ENCODE peak calls at places on chromosomes 6 and 20, in nine cellular contexts. P is KG1, I is NCI-H2029, B is smooth muscle cell of the brain vasculature, F is WTC11, H is aorta, L is Peyer's patch, N is HFFc6, J is heart left ventricle. G is an unnamed sample.
A peak's percentile ranks its signal among the peaks of the same experiment; 100 is the strongest.

GRCh38 chr20:1754306-1754705 is 96.7 kb upstream of the SIRPG start:
- DNase-seq in B (no peak), P (no peak), J (no peak), I (no peak), L (no peak), H (no peak), F (no peak), N (no peak), G (no peak)

GRCh38 chr6:76120302-76120701 is 47.8 kb upstream of the IMPG1 start:
- DNase-seq in N (no peak), F (no peak), J (no peak), P (no peak), L (no peak), I (no peak), H (no peak), B (no peak), G (no peak)

GRCh38 chr6:13422601-13423247 is 64.7 kb downstream of the GFOD1 start:
- DNase-seq in B (peak; percentile 28), N (no peak), H (no peak), L (no peak), I (no peak), J (no peak), F (peak; percentile 56), P (no peak), G (no peak)

GRCh38 chr6:26043389-26044139 is 43.7 kb upstream of the HFE start:
- DNase-seq in F (peak; percentile 36), L (peak; percentile 67), I (peak; percentile 99), H (peak; percentile 85), P (peak; percentile 68), B (no peak), J (peak; percentile 88), N (peak; percentile 99), G (peak; percentile 84)

GRCh38 chr20:60649541-60649940 is 602.5 kb upstream of the CDH4 start:
- DNase-seq in H (no peak), J (no peak), N (no peak), P (no peak), I (no peak), L (no peak), F (no peak), B (no peak), G (no peak)

GRCh38 chr6:38720295-38720694 is 5.2 kb downstream of the DNAH8 start:
- DNase-seq in N (no peak), L (no peak), F (no peak), J (no peak), H (no peak), I (no peak), B (no peak), P (no peak), G (no peak)

GRCh38 chr6:19554356-19555225 is 282.6 kb upstream of the ID4 start:
- DNase-seq in L (no peak), B (no peak), P (no peak), N (no peak), F (no peak), H (peak; percentile 63), J (peak; percentile 12), I (peak; percentile 43), G (no peak)

GRCh38 chr6:81766482-81767069 is 14.1 kb upstream of the TENT5A start:
- DNase-seq in L (no peak), I (peak; percentile 32), B (peak; percentile 89), H (no peak), F (no peak), P (peak; percentile 52), J (no peak), N (peak; percentile 91), G (peak; percentile 16)

GRCh38 chr6:162871966-162872365 is 144.2 kb downstream of the PACRG start:
- DNase-seq in H (no peak), B (no peak), F (no peak), P (no peak), I (no peak), N (no peak), J (no peak), L (no peak), G (no peak)

GRCh38 chr6:53326372-53327016 is 22.3 kb downstream of the ELOVL5 start:
- DNase-seq in J (peak; percentile 40), L (no peak), F (no peak), N (peak; percentile 98), P (no peak), I (no peak), H (peak; percentile 80), B (peak; percentile 89), G (peak; percentile 87)

GRCh38 chr6:72132425-72132824 is 246.1 kb downstream of the RIMS1 start:
- DNase-seq in J (no peak), L (no peak), B (no peak), P (no peak), I (no peak), H (no peak), F (no peak), N (peak; percentile 11), G (no peak)

GRCh38 chr6:44489912-44490604 is 102.6 kb downstream of the CDC5L start:
- DNase-seq in I (no peak), N (peak; percentile 96), H (no peak), B (peak; percentile 74), F (no peak), P (no peak), L (no peak), J (peak; percentile 38), G (peak; percentile 86)

GRCh38 chr6:37806213-37806612 is 13.3 kb upstream of the ZFAND3 start:
- DNase-seq in J (no peak), B (no peak), I (no peak), N (no peak), F (no peak), L (no peak), P (no peak), H (no peak), G (no peak)

GRCh38 chr20:42986143-42986773 is 203.4 kb downstream of the PTPRT start:
- DNase-seq in I (peak; percentile 91), J (no peak), L (no peak), B (no peak), N (no peak), P (no peak), F (no peak), H (no peak), G (no peak)

GRCh38 chr6:89970072-89970471 is 75.8 kb downstream of the GJA10 start:
- DNase-seq in N (no peak), F (no peak), I (no peak), L (no peak), J (no peak), B (no peak), P (no peak), H (no peak), G (no peak)

GRCh38 chr20:3927486-3928291 is 38.5 kb downstream of the PANK2 start:
- DNase-seq in L (no peak), N (no peak), P (no peak), H (peak; percentile 65), J (no peak), I (peak; percentile 44), F (no peak), B (no peak), G (no peak)

GRCh38 chr6:74946961-74947360 is 258.9 kb downstream of the COL12A1 start:
- DNase-seq in P (no peak), L (no peak), N (peak; percentile 44), J (no peak), B (no peak), H (no peak), I (no peak), F (no peak), G (peak; percentile 23)

GRCh38 chr20:37927410-37928048 is 24.6 kb downstream of the VSTM2L start:
- DNase-seq in H (no peak), L (no peak), B (no peak), J (no peak), P (no peak), F (no peak), N (no peak), I (no peak), G (no peak)

GRCh38 chr6:21491955-21492354 is 101.6 kb upstream of the SOX4 start:
- DNase-seq in L (no peak), I (no peak), J (no peak), H (no peak), B (no peak), F (no peak), N (no peak), P (no peak), G (no peak)

GRCh38 chr6:113433506-113433991 is 423.6 kb upstream of the MARCKS start:
- DNase-seq in H (no peak), B (no peak), P (peak; percentile 11), F (no peak), I (no peak), N (peak; percentile 75), J (no peak), L (peak; percentile 18), G (peak; percentile 56)

GRCh38 chr6:34195726-34196115 is 41.0 kb upstream of the HMGA1 start:
- DNase-seq in N (no peak), B (no peak), L (no peak), I (no peak), F (no peak), P (no peak), J (no peak), H (peak; percentile 74), G (no peak)

GRCh38 chr20:32199006-32199405 is 8.5 kb downstream of the PLAGL2 start:
- DNase-seq in N (no peak), H (no peak), L (no peak), P (no peak), I (no peak), J (no peak), F (no peak), B (no peak), G (no peak)

GRCh38 chr20:23257106-23257761 is 93.4 kb upstream of the NXT1 start:
- DNase-seq in H (no peak), J (no peak), I (no peak), L (no peak), B (no peak), F (no peak), P (no peak), N (no peak), G (no peak)

GRCh38 chr6:14601490-14601889 is 483.9 kb downstream of the CD83 start:
- DNase-seq in B (no peak), F (no peak), N (no peak), P (no peak), H (no peak), L (no peak), J (no peak), I (peak; percentile 96), G (no peak)

GRCh38 chr20:10461495-10461894 is 26.4 kb downstream of the SLX4IP start:
- DNase-seq in L (no peak), J (no peak), I (no peak), H (no peak), B (no peak), N (no peak), P (no peak), F (no peak), G (no peak)

GRCh38 chr6:167713088-167713475 is 113.6 kb upstream of the AFDN start:
- DNase-seq in L (no peak), N (no peak), J (no peak), B (no peak), P (no peak), F (no peak), I (no peak), H (no peak), G (no peak)

GRCh38 chr6:4647414-4648365 is 128.5 kb upstream of the CDYL start:
- DNase-seq in H (peak; percentile 91), L (no peak), N (peak; percentile 57), I (peak; percentile 88), F (peak; percentile 88), J (peak; percentile 87), B (peak; percentile 40), P (no peak), G (peak; percentile 80)

GRCh38 chr20:6091661-6092060 is 31.2 kb downstream of the FERMT1 start:
- DNase-seq in L (no peak), F (no peak), B (no peak), P (no peak), I (no peak), N (no peak), H (no peak), J (no peak), G (no peak)